ENCODE peak calls at places on chromosomes 7 and 10, in nine cellular contexts. H is Panc1, N is neural progenitor cell, O is right atrium auricular region, Z is tibial artery, Y is left lung, J is endodermal cell, E is fibroblast of lung, W is psoas muscle. A is an unnamed sample. For H3K4me1 and H3K36me3, the result is how much of the 10 kb centered on the place peaks cover.

GRCh38 chr7:47568056-47568455 is 13.9 kb downstream of the TNS3 start:
- DNase-seq in H (no peak), N (no peak), O (no peak), Z (no peak), Y (no peak), J (no peak), E (no peak), W (no peak), A (no peak)

GRCh38 chr10:47206449-47207279 is 93.3 kb upstream of the GDF10 start:
- DNase-seq in H (no peak), N (no peak), O (peak), Z (no peak), Y (no peak), J (peak), E (peak), W (no peak), A (no peak)

GRCh38 chr10:23543696-23544095 is 104.8 kb downstream of the OTUD1 start:
- DNase-seq in H (no peak), N (no peak), O (no peak), Z (no peak), Y (no peak), J (no peak), E (no peak), W (no peak), A (no peak)

GRCh38 chr10:4459531-4459930 is 366.5 kb upstream of the AKR1E2 start:
- DNase-seq in H (no peak), N (no peak), O (no peak), Z (no peak), Y (no peak), J (no peak), E (peak), W (no peak), A (no peak)

GRCh38 chr7:3162286-3162685 is 118.6 kb upstream of the CARD11 start:
- DNase-seq in H (no peak), N (no peak), O (no peak), Z (no peak), Y (no peak), J (peak), E (peak), W (no peak), A (no peak)

GRCh38 chr7:147182859-147183258 is 1066.3 kb downstream of the CNTNAP2 start:
- DNase-seq in H (no peak), N (no peak), O (no peak), Z (no peak), Y (no peak), J (no peak), E (no peak), W (no peak), A (no peak)

GRCh38 chr7:32501522-32501921 is 6.2 kb downstream of the AVL9 start:
- DNase-seq in H (no peak), N (no peak), O (no peak), Z (no peak), Y (no peak), J (no peak), E (peak), W (no peak), A (no peak)

GRCh38 chr7:102413071-102413470 is 16.9 kb downstream of the PRKRIP1 start:
- DNase-seq in H (no peak), N (no peak), O (no peak), Z (no peak), Y (no peak), J (no peak), E (no peak), W (no peak), A (no peak)

GRCh38 chr10:111281516-111281915 is 204.7 kb downstream of the ADRA2A start:
- DNase-seq in H (no peak), N (peak), O (no peak), Z (no peak), Y (no peak), J (peak), E (no peak), W (no peak), A (no peak)

GRCh38 chr10:48764486-48764885 is 79.8 kb downstream of the WDFY4 start:
- DNase-seq in H (no peak), N (no peak), O (no peak), Z (no peak), Y (no peak), J (no peak), E (no peak), W (no peak), A (no peak)

GRCh38 chr7:157513682-157514081 is 176.9 kb downstream of the DNAJB6 start:
- DNase-seq in H (no peak), N (no peak), O (peak), Z (no peak), Y (peak), J (peak), E (no peak), W (no peak), A (no peak)

GRCh38 chr10:12513775-12514663 is 164.7 kb downstream of the CAMK1D start:
- DNase-seq in H (no peak), N (no peak), O (peak), Z (no peak), Y (no peak), J (no peak), E (no peak), W (no peak), A (no peak)

GRCh38 chr10:35813219-35813618 is 171.1 kb upstream of the FZD8 start:
- DNase-seq in H (no peak), N (no peak), O (no peak), Z (no peak), Y (no peak), J (no peak), E (no peak), W (no peak), A (no peak)

GRCh38 chr10:122999347-122999746 is 9.2 kb downstream of the IKZF5 start:
- DNase-seq in H (no peak), N (no peak), O (no peak), Z (no peak), Y (no peak), J (no peak), E (no peak), W (no peak), A (no peak)

GRCh38 chr10:76136876-76137420 is 705.5 kb downstream of the LRMDA start:
- DNase-seq in H (no peak), N (no peak), O (no peak), Z (no peak), Y (no peak), J (no peak), E (no peak), W (no peak), A (no peak)

GRCh38 chr10:13219685-13220670 is 14.2 kb downstream of the UCMA start:
- DNase-seq in H (peak), N (peak), O (no peak), Z (peak), Y (no peak), J (peak), E (peak), W (peak), A (no peak)

GRCh38 chr7:17474724-17475344 is 176.4 kb downstream of the AHR start:
- DNase-seq in H (no peak), N (peak), O (no peak), Z (no peak), Y (no peak), J (peak), E (no peak), W (no peak), A (no peak)

GRCh38 chr10:33217854-33218253 is 116.6 kb downstream of the NRP1 start:
- DNase-seq in H (no peak), N (no peak), O (no peak), Z (no peak), Y (no peak), J (no peak), E (peak), W (no peak), A (no peak)

GRCh38 chr10:48463318-48464003 is 141.4 kb downstream of the ARHGAP22 start:
- DNase-seq in H (no peak), N (peak), O (peak), Z (no peak), Y (peak), J (peak), E (no peak), W (no peak), A (peak)

GRCh38 chr10:21524526-21525366 is 736 bp downstream of the SKIDA1 start:
- DNase-seq in H (no peak), N (peak), O (no peak), Z (no peak), Y (no peak), J (peak), E (peak), W (no peak), A (no peak)

GRCh38 chr10:110615057-110615630 is 29.0 kb upstream of the RBM20 start:
- DNase-seq in H (no peak), N (no peak), O (no peak), Z (no peak), Y (no peak), J (no peak), E (peak), W (no peak), A (no peak)

GRCh38 chr7:139249179-139249822 is 18.3 kb downstream of the UBN2 start:
- DNase-seq in H (no peak), N (no peak), O (no peak), Z (no peak), Y (no peak), J (no peak), E (no peak), W (no peak), A (no peak)

GRCh38 chr10:128463991-128464755 is 337.9 kb upstream of the MKI67 start:
- DNase-seq in H (peak), N (peak), O (peak), Z (peak), Y (peak), J (peak), E (peak), W (no peak), A (no peak)

GRCh38 chr7:159139202-159139601 is 5.5 kb downstream of the VIPR2 start:
- DNase-seq in H (no peak), N (no peak), O (no peak), Z (peak), Y (no peak), J (no peak), E (no peak), W (no peak), A (no peak)

GRCh38 chr7:82185443-82185842 is 258.1 kb downstream of the CACNA2D1 start:
- DNase-seq in H (no peak), N (no peak), O (no peak), Z (no peak), Y (no peak), J (no peak), E (no peak), W (no peak), A (no peak)

GRCh38 chr7:132386249-132386681 is 190.0 kb downstream of the PLXNA4 start:
- DNase-seq in H (no peak), N (no peak), O (peak), Z (peak), Y (no peak), J (peak), E (peak), W (peak), A (no peak)

GRCh38 chr7:74306737-74307469 is 17.7 kb downstream of the CLIP2 start:
- DNase-seq in H (no peak), N (peak), O (no peak), Z (peak), Y (peak), J (no peak), E (peak), W (peak), A (no peak)

GRCh38 chr7:1569016-1569415 is 816 bp downstream of the PSMG3 start:
- DNase-seq in H (no peak), N (no peak), O (no peak), Z (no peak), Y (no peak), J (no peak), E (peak), W (no peak), A (peak)

GRCh38 chr10:69513617-69514016 is 59.6 kb downstream of the NEUROG3 start:
- DNase-seq in H (no peak), N (no peak), O (no peak), Z (no peak), Y (no peak), J (no peak), E (no peak), W (no peak), A (no peak)

GRCh38 chr7:12221414-12221813 is 10.3 kb downstream of the TMEM106B start:
- DNase-seq in H (no peak), N (no peak), O (no peak), Z (no peak), Y (no peak), J (no peak), E (no peak), W (no peak), A (no peak)

GRCh38 chr7:78607099-78607498 is 808.5 kb downstream of the PHTF2 start:
- DNase-seq in H (no peak), N (peak), O (no peak), Z (no peak), Y (no peak), J (peak), E (peak), W (no peak), A (no peak)

GRCh38 chr10:124383496-124383895 is 35.2 kb downstream of the OAT start:
- DNase-seq in H (no peak), N (no peak), O (no peak), Z (peak), Y (no peak), J (no peak), E (no peak), W (no peak), A (no peak)

GRCh38 chr10:97175586-97175985 is 10.2 kb downstream of the SLIT1 start:
- DNase-seq in H (no peak), N (no peak), O (no peak), Z (peak), Y (no peak), J (no peak), E (no peak), W (no peak), A (no peak)

GRCh38 chr10:116183733-116184447 is 89.1 kb downstream of the GFRA1 start:
- DNase-seq in H (no peak), N (peak), O (no peak), Z (no peak), Y (no peak), J (peak), E (peak), W (no peak), A (no peak)

GRCh38 chr7:38637957-38638356 is 6.8 kb upstream of the AMPH start:
- DNase-seq in H (no peak), N (no peak), O (no peak), Z (no peak), Y (no peak), J (no peak), E (no peak), W (no peak), A (no peak)

GRCh38 chr10:112955736-112956421 is 5.8 kb downstream of the TCF7L2 start:
- DNase-seq in H (no peak), N (no peak), O (no peak), Z (peak), Y (no peak), J (no peak), E (peak), W (no peak), A (no peak)

GRCh38 chr10:113515521-113516045 is 37.3 kb upstream of the HABP2 start:
- DNase-seq in H (no peak), N (no peak), O (no peak), Z (no peak), Y (no peak), J (no peak), E (no peak), W (no peak), A (no peak)

DNA sequence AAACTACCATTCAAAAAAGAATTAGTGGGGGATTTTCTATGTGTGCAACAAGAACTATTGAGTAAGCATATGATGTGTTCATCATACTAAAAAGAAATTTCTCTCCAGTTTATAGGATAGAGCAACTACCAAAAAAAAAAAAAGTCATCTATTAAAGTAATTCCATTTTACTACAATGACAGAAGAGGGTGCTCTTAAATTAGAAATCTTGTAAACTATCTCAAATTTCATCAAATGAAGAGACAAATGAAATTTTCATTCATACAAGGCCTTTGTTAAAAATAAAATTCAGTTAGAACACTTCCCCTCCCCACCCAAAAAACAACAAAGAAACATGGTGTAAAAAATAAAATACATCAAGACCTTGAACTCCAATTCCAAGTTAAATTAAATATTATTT is 195.4 kb upstream of the PLXDC2 start:
- DNase-seq in H (no peak), N (no peak), O (no peak), Z (no peak), Y (no peak), J (no peak), E (peak), W (no peak), A (no peak)
- TF ChIP-seq CTCF in H (no peak), N (no peak), O (no peak), Z (no peak), Y (no peak), J (no peak), E (no peak), W (no peak), A (peak)

GRCh38 chr10:78211476-78212110 is 177.9 kb downstream of the RPS24 start:
- DNase-seq in H (peak), N (peak), O (no peak), Z (no peak), Y (no peak), J (peak), E (peak), W (peak), A (no peak)

GRCh38 chr10:78210976-78211375 is 177.3 kb downstream of the RPS24 start:
- DNase-seq in H (no peak), N (no peak), O (no peak), Z (no peak), Y (no peak), J (no peak), E (no peak), W (no peak), A (no peak)

GRCh38 chr10:78212134-78212785 is 178.6 kb downstream of the RPS24 start:
- DNase-seq in H (no peak), N (no peak), O (no peak), Z (no peak), Y (no peak), J (no peak), E (peak), W (peak), A (no peak)

GRCh38 chr10:78209987-78210386 is 176.3 kb downstream of the RPS24 start:
- DNase-seq in H (no peak), N (no peak), O (no peak), Z (no peak), Y (no peak), J (no peak), E (no peak), W (no peak), A (no peak)

DNA sequence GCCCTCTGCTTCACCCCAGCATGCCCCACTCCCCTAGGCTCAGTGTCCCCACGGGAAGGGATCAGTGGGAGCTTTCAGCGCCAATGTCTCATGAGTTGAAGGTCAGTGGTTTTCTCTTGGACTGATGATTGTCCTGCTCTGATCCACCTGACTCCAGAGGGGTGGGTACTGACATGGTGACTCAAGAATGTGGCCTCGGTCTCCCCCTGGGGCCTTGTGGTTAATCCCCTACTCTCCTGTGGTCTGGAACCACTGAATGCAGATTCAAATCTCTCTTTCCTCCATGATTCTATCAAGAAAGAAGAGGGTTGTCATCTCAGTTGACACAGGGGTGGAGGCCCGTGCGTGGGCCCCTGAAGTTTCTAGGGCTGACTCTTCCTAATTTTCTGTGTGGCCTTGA is 176.9 kb downstream of the RPS24 start:
- DNase-seq in H (no peak), N (no peak), O (no peak), Z (no peak), Y (no peak), J (no peak), E (peak), W (no peak), A (no peak)
- H3K4me1 ChIP-seq in H (under half), N (under half), O (under half), Z (under half), Y (under half), J (under half), E (under half), W (under half), A (under half)

DNA sequence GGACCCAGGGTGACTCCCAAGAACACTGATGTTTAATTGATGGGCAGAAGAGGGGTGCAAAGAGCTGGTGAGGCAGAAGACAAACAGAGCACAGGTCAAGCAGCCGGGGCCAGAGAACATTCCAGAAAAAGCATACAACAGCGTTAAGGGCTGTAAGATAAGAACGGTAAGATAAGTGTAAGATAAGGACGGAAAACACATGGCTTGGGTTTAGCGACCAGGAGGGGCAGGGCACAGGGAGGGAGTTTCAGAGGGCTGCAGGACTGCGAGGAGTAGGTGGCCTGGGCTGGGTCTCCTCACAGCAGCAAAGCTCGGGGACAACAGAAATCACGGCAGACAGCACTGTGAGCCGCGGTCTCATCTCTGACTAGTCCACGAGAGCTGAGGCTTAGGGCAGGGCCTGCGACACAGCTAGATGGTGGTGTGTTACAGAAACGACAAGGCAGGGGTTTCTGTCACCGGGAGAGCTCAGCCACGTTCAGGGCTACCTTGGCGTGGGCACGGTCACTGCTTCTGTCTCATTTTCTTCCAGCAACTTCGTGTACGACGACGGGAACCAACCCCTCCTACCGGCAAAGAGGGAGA is 24.6 kb downstream of the BRI3 start:
- DNase-seq in H (no peak), N (no peak), O (no peak), Z (no peak), Y (no peak), J (no peak), E (no peak), W (no peak), A (no peak)
- H3K36me3 ChIP-seq in H (under half), N (under half), O (under half), Z (under half), Y (half or more), J (under half), E (under half), W (under half), A (half or more)

DNA sequence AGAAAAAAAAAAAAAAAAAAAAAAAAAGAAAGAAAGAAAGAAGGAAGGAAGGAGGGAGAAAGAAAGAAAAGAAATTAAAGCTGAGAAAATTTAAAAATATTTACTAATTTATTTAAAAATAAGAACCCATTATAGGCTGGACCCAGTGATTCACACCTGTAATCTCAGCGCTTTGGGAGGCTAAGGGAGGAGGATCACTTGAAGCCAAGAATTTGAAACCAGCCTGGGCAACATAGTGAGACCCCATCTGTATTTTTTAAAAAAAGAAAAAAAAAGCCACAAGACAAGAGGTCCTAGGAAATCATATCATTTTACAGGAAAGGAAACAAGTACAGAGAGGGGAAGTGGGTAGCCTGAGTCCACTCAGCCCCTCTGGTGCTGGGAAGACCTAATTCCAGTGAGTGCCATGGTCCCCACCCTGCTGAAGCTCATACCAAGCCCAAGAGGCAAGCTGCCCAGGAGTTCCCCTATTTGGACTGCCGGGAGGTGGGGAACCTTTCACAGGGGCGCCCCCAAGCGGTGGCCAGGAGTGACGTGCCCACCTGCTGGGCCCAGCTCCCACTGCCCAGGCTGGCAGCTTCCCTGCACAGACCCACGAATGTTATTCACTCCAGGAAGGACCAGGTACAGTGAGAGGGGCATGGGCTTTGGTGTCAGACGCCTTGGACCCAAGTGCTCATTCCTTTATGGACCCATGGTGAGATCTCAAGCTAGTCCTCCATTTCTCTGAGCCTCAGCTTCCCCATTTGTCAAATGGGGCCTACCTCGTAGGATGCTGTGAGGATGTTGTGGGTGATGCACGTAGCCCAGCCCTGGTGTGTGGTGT is 133.6 kb downstream of the ZMIZ1 start:
- DNase-seq in H (no peak), N (peak), O (no peak), Z (no peak), Y (peak), J (peak), E (no peak), W (no peak), A (no peak)
- TF ChIP-seq CTCF in H (peak), N (peak), O (no peak), Z (peak), Y (peak), J (peak), E (peak), W (peak), A (peak)